ENCODE peak calls at places on chromosome 1, in eight cellular contexts. Z is AG09319, D is heart right ventricle, Q is brain microvascular endothelial cell, N is omental fat pad, F is IMR-90, P is glutamatergic neuron, E is GM12878. I is an unnamed sample.

GRCh38 chr1:3067671-3068399 is 1.2 kb upstream of the PRDM16 start:
- DNase-seq in Z (no peak), D (no peak), Q (no peak), N (no peak), F (no peak), P (peak), E (no peak), I (peak)

GRCh38 chr1:178932966-178933603 is 62.2 kb upstream of the ANGPTL1 start:
- DNase-seq in Z (no peak), D (no peak), Q (no peak), N (no peak), F (no peak), P (no peak), E (no peak), I (no peak)

GRCh38 chr1:44512313-44512885 is 107.3 kb downstream of the RNF220 start:
- DNase-seq in Z (no peak), D (no peak), Q (no peak), N (no peak), F (no peak), P (no peak), E (no peak), I (no peak)

GRCh38 chr1:203342192-203342940 is 8.6 kb downstream of the FMOD start:
- DNase-seq in Z (no peak), D (peak), Q (peak), N (no peak), F (peak), P (peak), E (no peak), I (peak)

GRCh38 chr1:79322511-79323027 is 316.0 kb upstream of the ADGRL4 start:
- DNase-seq in Z (no peak), D (no peak), Q (peak), N (no peak), F (peak), P (no peak), E (no peak), I (no peak)

GRCh38 chr1:228455715-228456114 is 31.5 kb upstream of the RNF187 start:
- DNase-seq in Z (no peak), D (no peak), Q (no peak), N (no peak), F (peak), P (no peak), E (no peak), I (no peak)

GRCh38 chr1:102661481-102661880 is 446.8 kb downstream of the COL11A1 start:
- DNase-seq in Z (no peak), D (no peak), Q (no peak), N (no peak), F (no peak), P (no peak), E (no peak), I (no peak)

GRCh38 chr1:33971018-33971710 is 107.3 kb downstream of the HMGB4 start:
- DNase-seq in Z (peak), D (no peak), Q (no peak), N (no peak), F (peak), P (no peak), E (no peak), I (no peak)

GRCh38 chr1:32919811-32920733 is 18.9 kb upstream of the TMEM54 start:
- DNase-seq in Z (no peak), D (no peak), Q (no peak), N (no peak), F (peak), P (no peak), E (no peak), I (no peak)

GRCh38 chr1:23719162-23719820 is 24.0 kb upstream of the ELOA start:
- DNase-seq in Z (no peak), D (no peak), Q (peak), N (no peak), F (peak), P (no peak), E (no peak), I (no peak)

GRCh38 chr1:171017431-171017830 is 73.3 kb upstream of the FMO3 start:
- DNase-seq in Z (no peak), D (no peak), Q (no peak), N (no peak), F (no peak), P (peak), E (no peak), I (no peak)

GRCh38 chr1:29125237-29125641 is 1.5 kb upstream of the TMEM200B start:
- DNase-seq in Z (no peak), D (peak), Q (no peak), N (no peak), F (no peak), P (no peak), E (no peak), I (no peak)
- TF ChIP-seq CTCF in Z (no peak), D (no peak), Q (no peak), N (no peak), F (no peak), P (no peak), E (no peak), I (no peak)

GRCh38 chr1:113415256-113416189 is 25.2 kb downstream of the MAGI3 start:
- DNase-seq in Z (no peak), D (no peak), Q (no peak), N (no peak), F (no peak), P (no peak), E (no peak), I (no peak)
- TF ChIP-seq CTCF in Z (no peak), D (no peak), Q (no peak), N (no peak), F (no peak), P (no peak), E (no peak), I (no peak)

GRCh38 chr1:72516826-72517225 is 234.5 kb upstream of the NEGR1 start:
- DNase-seq in Z (no peak), D (no peak), Q (no peak), N (no peak), F (no peak), P (no peak), E (no peak), I (no peak)
- TF ChIP-seq CTCF in Z (no peak), D (no peak), Q (no peak), N (no peak), F (no peak), P (no peak), E (no peak), I (no peak)

GRCh38 chr1:91635763-91636162 is 135.1 kb downstream of the CDC7 start:
- DNase-seq in Z (no peak), D (no peak), Q (no peak), N (no peak), F (no peak), P (no peak), E (no peak), I (no peak)

GRCh38 chr1:91630803-91631202 is 130.2 kb downstream of the CDC7 start:
- DNase-seq in Z (no peak), D (no peak), Q (no peak), N (no peak), F (no peak), P (no peak), E (no peak), I (no peak)

GRCh38 chr1:91637539-91637994 is 136.9 kb downstream of the CDC7 start:
- DNase-seq in Z (no peak), D (peak), Q (no peak), N (no peak), F (no peak), P (no peak), E (no peak), I (no peak)

GRCh38 chr1:91633438-91633837 is 132.8 kb downstream of the CDC7 start:
- DNase-seq in Z (no peak), D (no peak), Q (no peak), N (no peak), F (no peak), P (no peak), E (no peak), I (no peak)

DNA sequence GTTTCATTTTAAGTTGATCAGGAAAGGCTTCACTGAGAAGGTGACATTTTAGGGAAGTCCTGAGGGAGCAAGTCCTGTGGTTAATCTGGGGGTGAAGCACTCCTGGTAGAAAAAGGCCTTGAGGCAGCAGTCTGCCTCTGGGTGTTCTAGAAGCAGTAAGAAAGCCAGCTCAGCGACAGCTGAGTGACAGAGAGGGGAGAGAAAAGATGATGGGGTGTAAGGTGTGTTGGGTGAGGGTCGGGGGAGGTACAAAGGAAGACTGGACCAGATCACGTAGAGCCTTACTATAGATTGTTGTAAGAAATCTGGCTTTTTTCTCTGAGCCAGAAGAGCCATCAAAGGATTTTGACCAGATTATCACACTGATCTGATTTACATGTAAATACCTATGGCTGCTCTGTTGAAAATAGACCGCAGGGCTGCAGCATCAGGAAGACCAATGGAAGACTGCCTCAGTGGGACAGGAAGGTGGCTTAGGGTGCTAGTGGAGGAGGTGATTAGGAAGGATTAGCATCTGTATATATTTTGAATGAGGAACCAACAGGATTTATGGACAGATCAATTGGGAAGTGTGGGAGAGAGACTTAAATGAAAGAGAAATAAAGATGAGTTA is 131.2 kb downstream of the CDC7 start:
- DNase-seq in Z (no peak), D (no peak), Q (no peak), N (no peak), F (no peak), P (no peak), E (no peak), I (no peak)
- TF ChIP-seq CTCF in Z (no peak), D (no peak), Q (no peak), N (no peak), F (no peak), P (no peak), E (no peak), I (no peak)

GRCh38 chr1:241311056-241311746 is 45.8 kb downstream of the RGS7 start:
- DNase-seq in Z (no peak), D (no peak), Q (no peak), N (no peak), F (peak), P (no peak), E (no peak), I (no peak)
- TF ChIP-seq CTCF in Z (peak), D (no peak), Q (peak), N (no peak), F (peak), P (no peak), E (no peak), I (no peak)

DNA sequence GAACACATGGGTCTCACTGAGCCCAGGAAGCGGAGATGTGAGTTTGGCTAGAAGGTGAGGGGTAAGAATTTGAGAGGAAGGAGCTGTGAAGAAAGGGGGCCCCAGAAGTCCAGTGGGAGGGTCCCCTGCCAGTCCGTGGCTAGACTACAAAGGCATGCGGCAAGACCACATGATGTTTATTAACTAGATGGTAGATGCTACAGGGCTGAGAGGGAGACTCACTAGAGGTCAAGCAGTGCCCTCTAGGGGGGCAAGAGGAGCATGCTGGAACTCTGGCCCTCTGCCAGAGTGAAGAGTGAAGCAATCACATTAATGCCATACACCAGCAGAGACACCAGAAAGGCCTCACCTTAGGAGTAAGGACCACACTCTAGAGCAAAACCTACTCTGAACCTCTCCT is 12.2 kb downstream of the KIAA0319L start:
- DNase-seq in Z (no peak), D (peak), Q (no peak), N (no peak), F (peak), P (peak), E (peak), I (peak)
- TF ChIP-seq CTCF in Z (peak), D (no peak), Q (peak), N (no peak), F (peak), P (no peak), E (peak), I (peak)

GRCh38 chr1:225735252-225736149 is 42.1 kb upstream of the SRP9 start:
- DNase-seq in Z (peak), D (peak), Q (peak), N (peak), F (peak), P (no peak), E (no peak), I (peak)
- TF ChIP-seq CTCF in Z (peak), D (no peak), Q (peak), N (no peak), F (peak), P (no peak), E (no peak), I (no peak)

DNA sequence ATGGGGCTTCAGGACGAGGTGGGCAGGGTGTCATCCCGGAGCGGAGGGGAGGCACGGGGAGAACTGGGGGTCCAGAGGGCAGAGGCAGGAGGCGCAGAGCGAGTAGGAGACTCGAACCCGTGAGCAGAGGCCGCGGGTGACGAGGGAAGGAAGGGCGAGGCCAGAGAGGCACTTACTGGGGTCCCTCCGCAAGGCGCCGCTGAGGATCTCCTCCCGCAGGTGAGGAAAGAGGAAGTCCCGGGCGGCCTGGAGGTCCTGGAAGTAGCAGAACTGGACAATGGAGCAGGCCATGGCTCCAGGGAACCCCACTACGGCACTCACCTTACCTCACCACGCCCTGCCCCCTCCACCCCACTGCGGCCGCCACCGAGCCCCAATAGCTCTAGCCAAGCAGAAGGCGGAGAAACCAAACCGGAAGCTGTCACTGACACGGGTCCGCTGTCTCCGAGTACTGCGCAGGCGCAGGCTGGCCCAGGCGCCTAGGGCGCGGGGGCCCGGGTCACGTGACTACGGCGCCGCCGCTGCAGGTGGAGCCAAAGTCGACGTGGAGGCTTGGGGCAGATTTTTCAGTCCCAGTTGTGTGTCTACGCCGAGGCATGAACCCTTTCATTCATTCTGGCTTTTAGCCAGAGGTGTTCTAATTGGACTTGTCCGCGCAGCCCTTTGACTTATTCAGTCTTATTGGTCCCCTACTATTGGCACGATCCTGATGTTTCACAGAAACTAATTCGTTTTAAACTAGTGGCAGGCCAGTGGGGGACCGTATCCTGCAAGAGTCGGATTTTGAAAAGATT is at the start of gene RAB3GAP2:
- DNase-seq in Z (peak), D (peak), Q (peak), N (peak), F (peak), P (peak), E (peak), I (peak)
- TF ChIP-seq CTCF in Z (no peak), D (no peak), Q (no peak), N (no peak), F (no peak), P (no peak), E (no peak), I (no peak)

DNA sequence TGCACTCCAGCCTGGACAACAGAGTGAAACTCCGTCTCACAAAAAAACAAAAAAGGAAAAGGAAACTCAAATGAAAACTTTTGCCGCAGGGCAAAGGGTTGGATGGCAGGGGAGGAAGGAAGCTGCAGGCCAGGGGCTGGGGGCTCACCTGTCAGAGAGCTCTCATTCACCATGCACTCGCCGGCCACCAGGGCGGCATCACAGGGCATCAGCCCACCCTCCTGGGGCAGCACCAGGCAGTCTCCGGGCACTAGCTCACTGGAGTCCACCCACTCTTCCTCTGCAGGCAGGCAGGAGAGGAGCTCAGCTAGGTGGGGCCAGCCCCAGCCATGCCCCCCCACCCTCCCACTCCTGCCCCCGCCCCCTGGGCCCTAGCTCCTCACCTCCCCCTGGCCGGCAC is 11.9 kb downstream of the ATP13A2 start:
- DNase-seq in Z (no peak), D (no peak), Q (no peak), N (no peak), F (no peak), P (no peak), E (no peak), I (no peak)
- TF ChIP-seq CTCF in Z (no peak), D (no peak), Q (peak), N (no peak), F (no peak), P (no peak), E (peak), I (no peak)

GRCh38 chr1:152776361-152776760 is 1.4 kb downstream of the LCE1F start:
- DNase-seq in Z (no peak), D (no peak), Q (no peak), N (no peak), F (no peak), P (no peak), E (no peak), I (no peak)

GRCh38 chr1:152783095-152783494 is 3.0 kb upstream of the LCE1E start:
- DNase-seq in Z (no peak), D (no peak), Q (no peak), N (no peak), F (no peak), P (no peak), E (no peak), I (no peak)

GRCh38 chr1:152774875-152775274 is at the start of gene LCE1F:
- DNase-seq in Z (no peak), D (no peak), Q (no peak), N (no peak), F (no peak), P (no peak), E (no peak), I (no peak)

DNA sequence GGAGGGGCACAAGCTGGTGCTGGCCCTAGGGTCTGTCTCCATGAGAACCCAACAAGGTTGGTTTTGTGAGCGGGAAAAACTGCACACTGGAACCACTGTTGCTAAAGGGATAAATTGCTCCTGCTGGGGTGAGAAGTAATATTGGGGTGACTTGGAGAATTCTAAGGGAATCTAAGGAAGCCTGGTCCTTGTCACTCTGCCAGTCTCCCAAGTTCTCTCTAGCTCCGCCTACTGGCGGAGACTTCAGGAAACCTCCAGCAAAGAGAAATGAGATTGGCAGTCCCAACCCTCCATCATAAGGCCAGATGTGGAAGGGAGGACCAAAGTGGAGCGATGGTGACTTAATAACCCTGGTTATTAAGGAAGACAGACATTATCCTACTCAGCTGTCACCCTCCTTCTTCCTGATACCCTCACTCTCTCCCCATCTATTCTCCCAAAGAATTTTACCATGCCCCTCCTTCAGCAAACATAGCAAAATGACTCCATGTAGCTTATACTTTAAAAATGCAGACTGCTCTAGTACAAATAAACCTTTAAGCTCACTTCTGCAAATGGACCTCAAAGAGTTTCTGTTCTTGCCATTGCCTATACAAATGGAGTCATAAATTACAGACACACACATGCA is 2.7 kb downstream of the LCE1F start:
- DNase-seq in Z (no peak), D (no peak), Q (no peak), N (no peak), F (no peak), P (peak), E (no peak), I (no peak)
- TF ChIP-seq CTCF in Z (peak), D (no peak), Q (peak), N (no peak), F (peak), P (no peak), E (peak), I (no peak)